ENCODE peak calls at places on chromosomes 13 and 19, in eight cellular contexts. L, Z, Y, O, D, R, S and H are unnamed samples.

GRCh38 chr13:32135655-32136054 is 104.1 kb downstream of the FRY start:
- DNase-seq in L (no peak), Z (no peak), Y (no peak), D (no peak), R (no peak), O (no peak), S (no peak), H (no peak)

GRCh38 chr13:105139380-105140285 is 1395.8 kb downstream of the EFNB2 start:
- DNase-seq in D (peak; percentile 12), S (peak; percentile 22), Y (peak; percentile 70), O (peak; percentile 28), L (peak; percentile 69), Z (no peak), R (peak; percentile 65), H (peak; percentile 59)

GRCh38 chr19:2166741-2167738 is 3.3 kb downstream of the DOT1L start:
- DNase-seq in D (no peak), Z (peak; percentile 82), O (no peak), R (no peak), S (peak; percentile 66), Y (no peak), L (no peak), H (peak; percentile 84)

GRCh38 chr13:74886496-74886895 is 595.5 kb downstream of the TBC1D4 start:
- DNase-seq in O (no peak), Y (no peak), R (no peak), S (no peak), D (no peak), Z (no peak), L (no peak), H (no peak)

GRCh38 chr19:14683439-14683838 is 6.4 kb upstream of the ZNF333 start:
- DNase-seq in Z (no peak), R (peak; percentile 46), S (no peak), Y (no peak), L (no peak), O (no peak), D (no peak), H (no peak)

GRCh38 chr13:99356216-99357089 is 49.3 kb upstream of the GPR183 start:
- DNase-seq in Z (peak; percentile 52), R (peak; percentile 91), S (peak; percentile 48), D (no peak), O (no peak), L (peak; percentile 69), Y (no peak), H (no peak)

GRCh38 chr13:34044041-34044440 is 226.1 kb downstream of the RFC3 start:
- DNase-seq in S (peak; percentile 35), Z (no peak), Y (no peak), L (no peak), O (no peak), D (no peak), R (no peak), H (no peak)

GRCh38 chr19:29320611-29321010 is 107.7 kb upstream of the UQCRFS1 start:
- DNase-seq in D (no peak), S (no peak), O (no peak), L (no peak), Y (no peak), Z (no peak), R (no peak), H (no peak)

GRCh38 chr13:45331981-45332830 is 8.8 kb downstream of the TPT1 start:
- DNase-seq in D (no peak), O (no peak), Y (no peak), Z (no peak), L (no peak), S (peak; percentile 53), R (no peak), H (peak; percentile 77)

GRCh38 chr19:28498404-28498976 is 714.5 kb downstream of the UQCRFS1 start:
- DNase-seq in Y (no peak), R (no peak), Z (no peak), S (no peak), O (no peak), D (no peak), L (no peak), H (no peak)

GRCh38 chr19:36686365-36687213 is 823 bp upstream of the ZNF567 start:
- DNase-seq in L (no peak), Y (peak; percentile 6), O (no peak), R (no peak), D (no peak), S (peak; percentile 18), Z (peak; percentile 39), H (no peak)

GRCh38 chr13:95676100-95676774 is 702 bp upstream of the DNAJC3 start:
- DNase-seq in Y (peak; percentile 29), D (peak; percentile 9), L (no peak), R (peak; percentile 27), Z (no peak), S (peak; percentile 21), O (no peak), H (no peak)

GRCh38 chr19:46731584-46731983 is 14.3 kb upstream of the FKRP start:
- DNase-seq in R (no peak), S (no peak), O (no peak), Y (no peak), L (no peak), Z (no peak), D (no peak), H (no peak)

GRCh38 chr19:31340059-31341025 is 8.9 kb downstream of the TSHZ3 start:
- DNase-seq in D (no peak), Z (no peak), L (no peak), R (peak; percentile 72), Y (no peak), S (no peak), O (no peak), H (no peak)

GRCh38 chr13:21478881-21479808 is 20.0 kb upstream of the ZDHHC20 start:
- DNase-seq in Y (peak; percentile 39), S (peak; percentile 61), L (no peak), O (no peak), Z (no peak), R (peak; percentile 57), D (peak; percentile 20), H (no peak)

GRCh38 chr13:30340367-30341184 is 33.2 kb upstream of the KATNAL1 start:
- DNase-seq in S (peak; percentile 78), R (no peak), Z (peak; percentile 45), O (no peak), L (no peak), Y (no peak), D (no peak), H (peak; percentile 90)

GRCh38 chr19:934865-935422 is 9.1 kb downstream of the ARID3A start:
- DNase-seq in R (no peak), Y (no peak), L (peak; percentile 11), S (peak; percentile 68), O (no peak), D (no peak), Z (peak; percentile 91), H (peak; percentile 83)

GRCh38 chr13:109715902-109716301 is 70.5 kb downstream of the IRS2 start:
- DNase-seq in Z (no peak), D (no peak), S (no peak), O (no peak), Y (no peak), R (no peak), L (no peak), H (peak; percentile 79)

GRCh38 chr13:109684084-109684835 is 102.1 kb downstream of the IRS2 start:
- DNase-seq in O (no peak), S (no peak), Z (no peak), L (no peak), R (no peak), D (no peak), Y (no peak), H (no peak)

GRCh38 chr13:113005076-113005865 is 36.3 kb downstream of the MCF2L start:
- DNase-seq in D (no peak), O (no peak), Y (peak; percentile 10), R (peak; percentile 34), L (no peak), S (no peak), Z (no peak), H (no peak)

GRCh38 chr13:74134226-74134776 is at the start of gene KLF12:
- DNase-seq in R (peak; percentile 94), D (peak; percentile 97), Z (peak; percentile 86), O (peak; percentile 75), L (peak; percentile 90), Y (peak; percentile 95), S (peak; percentile 78), H (peak; percentile 82)

GRCh38 chr19:44988896-44989563 is 12.2 kb upstream of the RELB start:
- DNase-seq in R (peak; percentile 52), D (peak; percentile 74), Y (peak; percentile 78), O (peak; percentile 19), Z (peak; percentile 69), L (no peak), S (peak; percentile 33), H (no peak)

GRCh38 chr19:50772408-50773311 is 2.4 kb downstream of the GPR32 start:
- DNase-seq in Y (no peak), S (no peak), R (no peak), D (no peak), Z (no peak), O (no peak), L (no peak), H (no peak)

GRCh38 chr13:94548382-94549240 is 47.3 kb downstream of the TGDS start:
- DNase-seq in S (no peak), Z (peak; percentile 73), L (no peak), D (no peak), R (no peak), Y (peak; percentile 57), O (peak; percentile 8), H (peak; percentile 64)

GRCh38 chr13:76307157-76307556 is 579.0 kb downstream of the KCTD12 start:
- DNase-seq in Y (no peak), R (no peak), O (no peak), L (no peak), Z (no peak), S (no peak), D (peak; percentile 46), H (no peak)

GRCh38 chr13:83613524-83613923 is 268.8 kb downstream of the SLITRK1 start:
- DNase-seq in S (no peak), D (no peak), Y (no peak), L (no peak), O (no peak), R (no peak), Z (no peak), H (no peak)

GRCh38 chr13:94950303-94950702 is 238.0 kb upstream of the SOX21 start:
- DNase-seq in Z (no peak), D (peak; percentile 18), L (no peak), S (no peak), Y (no peak), R (no peak), O (no peak), H (no peak)

GRCh38 chr19:49468199-49468598 is 5.8 kb upstream of the FLT3LG start:
- DNase-seq in Z (no peak), O (no peak), R (no peak), S (peak; percentile 60), L (no peak), Y (no peak), D (no peak), H (no peak)

GRCh38 chr19:54517483-54517882 is 14.9 kb downstream of the LAIR2 start:
- DNase-seq in O (no peak), Y (peak; percentile 73), R (peak; percentile 30), L (no peak), S (no peak), Z (peak; percentile 18), D (peak; percentile 55), H (no peak)

GRCh38 chr19:5057860-5058259 is 88.9 kb downstream of the KDM4B start:
- DNase-seq in R (no peak), O (no peak), L (no peak), S (no peak), Z (no peak), D (peak; percentile 39), Y (no peak), H (no peak)